ENCODE peak calls at places on chromosomes 13 and 19, in six cellular contexts. E is fibroblast of mammary gland; Y is CD8-positive, alpha-beta memory T cell; Z is AG04450; V is RWPE2; N is foreskin fibroblast. Q is an unnamed sample.

GRCh38 chr13:48950507-48950886 is 25.2 kb upstream of the FNDC3A start:
- DNase-seq in Y (no peak), V (no peak), E (peak; percentile 47), N (peak; percentile 79), Z (no peak), Q (no peak)

GRCh38 chr19:572891-573825 is 762 bp downstream of the BSG start:
- DNase-seq in V (no peak), N (peak; percentile 88), Y (peak; percentile 52), Z (no peak), E (peak; percentile 66), Q (no peak)

GRCh38 chr13:53092931-53093330 is 64.3 kb downstream of the OLFM4 start:
- DNase-seq in Z (no peak), E (no peak), V (no peak), Y (no peak), N (no peak), Q (no peak)

GRCh38 chr13:48493851-48494250 is 39.0 kb downstream of the RCBTB2 start:
- DNase-seq in Z (no peak), E (no peak), V (no peak), Y (no peak), N (peak; percentile 82), Q (peak; percentile 28)

GRCh38 chr19:21789761-21790160 is 22.4 kb upstream of the ZNF100 start:
- DNase-seq in Z (no peak), Y (no peak), V (no peak), N (no peak), E (no peak), Q (no peak)

GRCh38 chr13:97284558-97284957 is 62.4 kb downstream of the MBNL2 start:
- DNase-seq in Z (no peak), Y (no peak), N (no peak), V (no peak), E (peak; percentile 73), Q (no peak)

GRCh38 chr13:83499286-83499685 is 383.0 kb downstream of the SLITRK1 start:
- DNase-seq in Z (no peak), E (peak; percentile 67), Y (no peak), N (peak; percentile 43), V (no peak), Q (no peak)

GRCh38 chr19:4781851-4782250 is 9.7 kb upstream of the FEM1A start:
- DNase-seq in N (no peak), Y (no peak), E (peak; percentile 63), V (no peak), Z (no peak), Q (no peak)

GRCh38 chr13:23129329-23129728 is 51.5 kb upstream of the SGCG start:
- DNase-seq in Z (no peak), N (no peak), E (no peak), V (no peak), Y (no peak), Q (no peak)

GRCh38 chr13:37072024-37072423 is 12.5 kb upstream of the SUPT20H start:
- DNase-seq in Y (no peak), N (no peak), V (no peak), E (peak; percentile 4), Z (no peak), Q (no peak)

GRCh38 chr13:63855457-63856118 is 2439.9 kb upstream of the PCDH20 start:
- DNase-seq in E (no peak), Y (no peak), N (no peak), Z (no peak), V (no peak), Q (no peak)

GRCh38 chr19:14325863-14326262 is 55.4 kb upstream of the ADGRE5 start:
- DNase-seq in V (no peak), Z (no peak), N (no peak), Y (no peak), E (no peak), Q (no peak)

GRCh38 chr13:30607908-30608307 is 9.8 kb upstream of the USPL1 start:
- DNase-seq in Y (peak; percentile 84), V (no peak), N (no peak), Z (no peak), E (no peak), Q (no peak)

GRCh38 chr19:2507109-2507508 is 31.2 kb downstream of the GADD45B start:
- DNase-seq in N (peak; percentile 76), Z (no peak), Y (peak; percentile 57), V (no peak), E (peak; percentile 59), Q (no peak)

GRCh38 chr19:3270908-3271307 is 46.4 kb downstream of the CELF5 start:
- DNase-seq in Y (peak; percentile 76), E (peak; percentile 61), N (peak; percentile 68), Z (no peak), V (no peak), Q (no peak)

GRCh38 chr13:44136693-44137268 is 236.8 kb upstream of the SERP2 start:
- DNase-seq in V (no peak), Y (no peak), Z (no peak), N (peak; percentile 51), E (no peak), Q (no peak)

GRCh38 chr13:20566424-20566916 is 487 bp upstream of the IFT88 start:
- DNase-seq in V (peak; percentile 60), Y (no peak), Z (peak; percentile 53), E (peak; percentile 87), N (peak; percentile 84), Q (peak; percentile 19)

GRCh38 chr13:100302391-100302790 is 213.5 kb downstream of the PCCA start:
- DNase-seq in E (no peak), Y (no peak), Z (no peak), V (no peak), N (no peak), Q (no peak)

GRCh38 chr19:49687566-49688316 is 1.7 kb upstream of the ADM5 start:
- DNase-seq in V (no peak), E (no peak), Z (no peak), N (peak; percentile 51), Y (no peak), Q (no peak)

GRCh38 chr19:49690656-49691242 is at the start of gene CPT1C:
- DNase-seq in Y (peak; percentile 64), V (peak; percentile 85), N (peak; percentile 93), Z (peak; percentile 61), E (peak; percentile 74), Q (peak; percentile 48)

GRCh38 chr19:49688531-49689132 is 762 bp upstream of the ADM5 start:
- DNase-seq in N (peak; percentile 17), Y (no peak), Z (no peak), E (no peak), V (no peak), Q (no peak)

GRCh38 chr19:49690073-49690655 is 752 bp upstream of the CPT1C start:
- DNase-seq in Y (no peak), V (no peak), Z (no peak), N (peak; percentile 55), E (no peak), Q (no peak)

GRCh38 chr19:49689133-49690072 is at the start of gene ADM5:
- DNase-seq in Y (no peak), V (peak; percentile 68), N (peak; percentile 62), Z (no peak), E (no peak), Q (no peak)
- H3K4me3 ChIP-seq in Y (peak within 1 kb of the TSS; percentile 47), V (peak within 1 kb of the TSS; percentile 40), N (peak within 1 kb of the TSS; percentile 72), Z (peak within 1 kb of the TSS; percentile 73), E (peak within 1 kb of the TSS; percentile 60), Q (peak within 1 kb of the TSS; percentile 45)

DNA sequence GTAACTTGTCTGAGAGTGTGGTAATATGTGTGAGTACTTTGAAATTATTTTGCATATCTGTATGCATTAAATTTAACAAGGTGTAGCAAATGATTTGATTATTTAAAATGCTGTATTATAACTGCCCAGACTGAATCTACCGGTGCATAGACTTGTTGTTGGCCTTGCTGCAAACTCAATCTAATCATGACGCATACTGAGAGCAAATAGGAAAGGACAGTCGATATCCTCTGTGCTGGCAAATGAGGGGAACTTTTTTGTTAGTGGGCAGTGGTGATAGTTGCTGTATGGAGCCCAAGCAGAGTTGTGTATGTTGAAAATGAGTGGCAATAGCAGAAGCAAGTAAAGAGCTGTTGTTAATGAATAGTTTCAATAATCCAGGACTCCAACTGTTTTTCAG is 127.4 kb downstream of the LMO7 start:
- DNase-seq in Y (no peak), Z (no peak), N (no peak), E (no peak), V (no peak), Q (no peak)
- H3K4me3 ChIP-seq in Y (no peak overlapping the region), Z (no peak overlapping the region), N (no peak overlapping the region), E (no peak overlapping the region), V (no peak overlapping the region), Q (no peak overlapping the region)

GRCh38 chr19:16324064-16324383 is 602 bp upstream of the KLF2 start:
- DNase-seq in N (no peak), Z (no peak), Y (no peak), V (no peak), E (no peak), Q (no peak)

GRCh38 chr19:16326401-16327130 is 1.9 kb downstream of the KLF2 start:
- DNase-seq in V (no peak), Y (peak; percentile 80), E (no peak), N (no peak), Z (no peak), Q (no peak)

GRCh38 chr19:16324384-16325160 is at the start of gene KLF2:
- DNase-seq in N (peak; percentile 97), E (peak; percentile 81), Z (peak; percentile 67), V (no peak), Y (peak; percentile 98), Q (peak; percentile 50)

GRCh38 chr19:16325671-16326400 is 1.2 kb downstream of the KLF2 start:
- DNase-seq in E (no peak), N (peak; percentile 36), V (no peak), Z (no peak), Y (peak; percentile 86), Q (no peak)

DNA sequence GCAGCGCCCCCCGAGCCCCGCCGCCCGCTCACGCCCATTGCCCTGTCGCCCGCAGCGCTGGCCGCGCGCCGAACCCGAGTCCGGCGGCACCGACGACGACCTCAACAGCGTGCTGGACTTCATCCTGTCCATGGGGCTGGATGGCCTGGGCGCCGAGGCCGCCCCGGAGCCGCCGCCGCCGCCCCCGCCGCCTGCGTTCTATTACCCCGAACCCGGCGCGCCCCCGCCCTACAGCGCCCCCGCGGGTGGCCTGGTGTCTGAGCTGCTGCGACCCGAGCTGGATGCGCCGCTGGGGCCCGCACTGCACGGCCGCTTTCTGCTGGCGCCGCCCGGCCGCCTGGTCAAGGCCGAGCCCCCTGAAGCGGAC is 518 bp downstream of the KLF2 start:
- DNase-seq in Z (no peak), E (no peak), N (peak; percentile 56), V (no peak), Y (peak; percentile 74), Q (no peak)
- H3K4me3 ChIP-seq in Z (peak overlapping the region; percentile 72), E (peak overlapping the region; percentile 36), N (peak overlapping the region; percentile 62), V (peak overlapping the region; percentile 44), Y (peak overlapping the region; percentile 65), Q (peak overlapping the region; percentile 59)

DNA sequence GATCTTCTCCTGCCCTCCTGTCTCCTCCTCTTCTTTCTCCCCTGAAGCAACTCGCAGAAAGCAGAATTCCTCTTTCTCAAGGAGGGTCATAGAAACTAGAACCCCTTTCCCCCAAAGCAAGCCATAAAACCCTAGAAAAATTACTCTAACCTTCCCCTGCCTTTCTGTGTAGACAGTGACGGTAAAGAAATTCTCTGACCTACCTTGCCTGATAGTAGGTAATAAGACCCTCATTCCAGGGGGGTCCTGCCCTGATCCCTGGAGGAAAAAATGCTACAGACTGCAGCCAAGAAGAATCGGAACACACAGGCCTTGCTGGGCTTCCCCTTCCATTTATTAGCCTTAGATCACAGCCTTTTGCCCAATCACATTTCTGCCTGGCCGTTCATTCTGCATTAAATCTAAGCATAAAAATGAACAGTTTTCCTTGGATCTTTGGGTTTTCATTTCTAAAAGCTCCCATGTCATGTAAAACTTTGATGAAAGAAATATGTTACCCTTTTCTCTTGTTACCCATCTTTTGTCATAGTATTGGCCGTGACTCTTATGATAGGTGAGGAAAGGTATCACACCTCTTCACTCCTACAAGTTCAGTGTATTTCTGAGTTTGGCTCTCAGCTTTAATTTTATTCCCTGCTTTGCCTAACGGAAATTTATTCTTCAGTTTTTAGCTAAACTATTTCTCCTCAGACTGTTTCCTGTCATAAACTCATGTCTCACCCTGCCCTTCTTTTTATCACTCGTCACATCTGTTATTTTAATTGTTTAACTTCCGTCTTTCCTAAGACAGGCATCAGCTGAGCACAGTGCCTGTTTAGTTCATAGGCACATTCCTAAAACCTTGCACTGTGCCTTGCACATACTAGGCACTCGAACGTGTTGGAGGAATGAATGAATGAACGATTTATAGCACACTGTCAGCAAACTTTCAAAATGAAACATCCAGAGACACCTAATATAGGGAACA is 20.4 kb upstream of the CPB2 start:
- DNase-seq in N (no peak), V (no peak), E (no peak), Y (no peak), Z (no peak), Q (no peak)
- H3K4me3 ChIP-seq in N (no peak overlapping the region), V (no peak overlapping the region), E (no peak overlapping the region), Y (no peak overlapping the region), Z (no peak overlapping the region), Q (no peak overlapping the region)

Q was measured in astrocyte of the cerebellum.